ENCODE peak calls at places on chromosome X, in four cellular contexts. U is IMR-90, L is colonic mucosa, K is body of pancreas. N is an unnamed sample.

GRCh38 chrX:131816551-131817136 is 206.5 kb upstream of the STK26 start:
- DNase-seq in U (peak; percentile 74), L (peak; percentile 93), K (no peak), N (no peak)

GRCh38 chrX:15242899-15243555 is 26.9 kb downstream of the ASB9 start:
- DNase-seq in U (peak; percentile 59), L (peak; percentile 56), K (peak; percentile 21), N (peak; percentile 36)

GRCh38 chrX:144637731-144638130 is 609.6 kb upstream of the SPANXN1 start:
- DNase-seq in U (no peak), L (no peak), K (no peak), N (no peak)

GRCh38 chrX:152177497-152178269 is 39.3 kb upstream of the MAGEA10 start:
- DNase-seq in U (no peak), L (no peak), K (no peak), N (no peak)

GRCh38 chrX:37348237-37349130 is 680 bp upstream of the PRRG1 start:
- DNase-seq in U (peak; percentile 84), L (no peak), K (no peak), N (no peak)

GRCh38 chrX:51459125-51459524 is 37.3 kb downstream of the NUDT11 start:
- DNase-seq in U (peak; percentile 13), L (peak; percentile 21), K (no peak), N (no peak)

GRCh38 chrX:115913575-115913974 is 257.0 kb upstream of the AGTR2 start:
- DNase-seq in U (no peak), L (no peak), K (no peak), N (no peak)

GRCh38 chrX:77389891-77390290 is 57.3 kb upstream of the FGF16 start:
- DNase-seq in U (no peak), L (no peak), K (no peak), N (no peak)

GRCh38 chrX:5907202-5907601 is 321.5 kb downstream of the NLGN4X start:
- DNase-seq in U (no peak), L (no peak), K (no peak), N (no peak)

GRCh38 chrX:127313638-127314037 is 494.1 kb downstream of the PRR32 start:
- DNase-seq in U (no peak), L (no peak), K (no peak), N (no peak)

GRCh38 chrX:21207080-21207479 is 167.1 kb upstream of the CNKSR2 start:
- DNase-seq in U (no peak), L (no peak), K (no peak), N (no peak)

GRCh38 chrX:905828-906566 is 275.4 kb downstream of the SHOX start:
- DNase-seq in U (no peak), L (no peak), K (no peak), N (no peak)

GRCh38 chrX:74656079-74656745 is 41.8 kb upstream of the RLIM start:
- DNase-seq in U (peak; percentile 27), L (no peak), K (no peak), N (no peak)

GRCh38 chrX:131675596-131676194 is 131.8 kb downstream of the OR13H1 start:
- DNase-seq in U (peak; percentile 1), L (no peak), K (no peak), N (peak; percentile 2)

GRCh38 chrX:40971736-40972135 is 113.5 kb upstream of the USP9X start:
- DNase-seq in U (peak; percentile 16), L (no peak), K (no peak), N (no peak)

GRCh38 chrX:13051529-13052172 is 7.2 kb upstream of the FAM9C start:
- DNase-seq in U (no peak), L (no peak), K (no peak), N (no peak)

GRCh38 chrX:18652636-18653035 is 19.3 kb downstream of the RS1 start:
- DNase-seq in U (no peak), L (no peak), K (no peak), N (no peak)

GRCh38 chrX:100743009-100743615 is 11.2 kb upstream of the SYTL4 start:
- DNase-seq in U (no peak), L (no peak), K (no peak), N (no peak)

GRCh38 chrX:40281341-40282005 is 183.7 kb upstream of the BCOR start:
- DNase-seq in U (no peak), L (no peak), K (no peak), N (no peak)

GRCh38 chrX:18426004-18426320 is 554 bp downstream of the CDKL5 start:
- DNase-seq in U (no peak), L (no peak), K (no peak), N (no peak)

GRCh38 chrX:109966246-109966645 is 36.7 kb upstream of the TMEM164 start:
- DNase-seq in U (no peak), L (no peak), K (no peak), N (no peak)

GRCh38 chrX:133412246-133412645 is 3.0 kb downstream of the GPC4 start:
- DNase-seq in U (peak; percentile 13), L (no peak), K (no peak), N (no peak)

GRCh38 chrX:22527302-22527701 is 254.6 kb downstream of the CBLL2 start:
- DNase-seq in U (no peak), L (no peak), K (no peak), N (no peak)

GRCh38 chrX:53831662-53832635 is 145.4 kb upstream of the HUWE1 start:
- DNase-seq in U (peak; percentile 7), L (peak; percentile 29), K (peak; percentile 25), N (peak; percentile 47)

GRCh38 chrX:34653811-34654210 is 3.3 kb downstream of the TMEM47 start:
- DNase-seq in U (no peak), L (no peak), K (no peak), N (no peak)

GRCh38 chrX:69066966-69067525 is 98.2 kb downstream of the PJA1 start:
- DNase-seq in U (peak; percentile 54), L (no peak), K (no peak), N (no peak)

GRCh38 chrX:128676651-128677050 is 624.4 kb upstream of the ACTRT1 start:
- DNase-seq in U (no peak), L (no peak), K (no peak), N (no peak)

GRCh38 chrX:10090319-10090718 is 66.5 kb upstream of the CLCN4 start:
- DNase-seq in U (peak; percentile 28), L (no peak), K (no peak), N (no peak)

GRCh38 chrX:115940888-115941332 is 229.6 kb upstream of the AGTR2 start:
- DNase-seq in U (peak; percentile 45), L (peak; percentile 88), K (peak; percentile 79), N (no peak)

GRCh38 chrX:16585486-16586370 is 64.2 kb upstream of the S100G start:
- DNase-seq in U (no peak), L (no peak), K (no peak), N (no peak)

GRCh38 chrX:77937291-77937690 is 26.8 kb downstream of the ATP7A start:
- DNase-seq in U (peak; percentile 80), L (no peak), K (no peak), N (no peak)

GRCh38 chrX:150692296-150692695 is 900 bp upstream of the MTMR1 start:
- DNase-seq in U (no peak), L (no peak), K (no peak), N (no peak)
- H3K4me3 ChIP-seq in U (no peak overlapping the region), L (no peak overlapping the region), K (no peak overlapping the region), N (peak overlapping the region; percentile 50)

GRCh38 chrX:107755721-107756120 is 19.9 kb downstream of the TSC22D3 start:
- DNase-seq in U (no peak), L (no peak), K (no peak), N (no peak)
- TF ChIP-seq CTCF in U (no peak), L (no peak), K (no peak), N (no peak)

DNA sequence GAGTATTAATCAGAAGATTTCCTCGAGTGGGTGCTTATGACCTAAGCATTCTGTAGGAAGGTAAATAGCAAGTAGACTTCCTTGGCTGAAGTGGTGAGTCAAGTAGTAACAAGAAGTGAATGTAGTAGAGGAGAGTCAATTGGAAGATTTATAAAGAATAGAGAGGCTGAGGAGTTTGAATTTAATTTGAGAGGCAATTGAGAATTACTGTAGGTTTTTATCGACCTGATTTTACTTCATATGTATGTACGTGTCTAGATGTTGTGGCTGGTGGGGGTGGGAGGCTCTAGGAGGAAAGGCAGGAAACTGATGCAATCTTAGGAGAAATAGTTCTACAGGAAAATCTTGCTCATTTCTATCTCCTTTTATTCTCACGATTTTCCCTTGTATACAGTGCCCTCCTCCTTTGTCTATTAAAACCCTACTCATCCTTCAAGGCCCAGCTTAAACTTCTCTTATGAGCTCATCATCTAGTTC is 8.7 kb downstream of the OGT start:
- DNase-seq in U (peak; percentile 75), L (no peak), K (no peak), N (no peak)
- H3K4me1 ChIP-seq in U (no peaks in the 10 kb centered on the region), L (no peaks in the 10 kb centered on the region), K (peaks cover 48% of the 10 kb centered on the region), N (no peaks in the 10 kb centered on the region)

GRCh38 chrX:103791233-103791632 is 14.6 kb downstream of the PLP1 start:
- DNase-seq in U (peak; percentile 27), L (no peak), K (no peak), N (no peak)

GRCh38 chrX:103791826-103792458 is 15.3 kb downstream of the PLP1 start:
- DNase-seq in U (peak; percentile 48), L (no peak), K (no peak), N (no peak)

GRCh38 chrX:103794117-103794516 is 17.5 kb downstream of the PLP1 start:
- DNase-seq in U (peak; percentile 45), L (no peak), K (no peak), N (no peak)

GRCh38 chrX:103793541-103793932 is 16.9 kb downstream of the PLP1 start:
- DNase-seq in U (peak; percentile 39), L (no peak), K (no peak), N (no peak)

DNA sequence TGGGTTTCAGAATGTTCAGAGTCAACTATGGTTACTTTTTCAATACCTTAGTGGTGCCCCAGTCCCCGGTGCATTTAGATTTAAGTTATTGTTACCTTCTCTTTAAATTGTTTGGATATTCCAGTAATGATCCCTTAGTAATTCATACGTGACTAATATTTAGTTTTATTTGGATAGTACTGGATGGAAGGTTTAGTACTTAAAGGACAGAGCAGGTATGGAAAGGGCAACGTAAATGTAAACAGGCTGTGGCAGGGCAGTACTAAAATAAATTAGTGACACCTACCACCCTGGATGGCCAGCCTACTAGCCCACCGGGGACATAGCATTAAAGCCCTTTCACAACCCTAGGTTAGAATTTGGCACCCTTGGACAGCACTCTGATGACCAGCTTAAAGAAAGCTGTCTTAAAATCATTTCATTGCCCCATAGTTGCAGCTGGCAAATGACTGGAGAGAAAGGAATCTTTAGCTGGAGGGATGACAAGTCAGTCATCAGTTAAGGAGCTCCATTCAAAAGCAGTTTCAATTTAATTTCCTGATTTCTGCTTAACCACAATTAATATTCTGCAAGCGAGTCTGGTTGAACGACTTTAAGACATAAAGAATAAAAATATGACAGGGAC is 16.4 kb downstream of the PLP1 start:
- DNase-seq in U (peak; percentile 80), L (no peak), K (no peak), N (no peak)
- H3K4me3 ChIP-seq in U (peak overlapping the region; percentile 26), L (no peak overlapping the region), K (no peak overlapping the region), N (no peak overlapping the region)